ENCODE peak calls at places on chromosomes 12 and 14, in ten cellular contexts. X is endothelial cell of umbilical vein; D is mucosa of gallbladder; F is retina; K is NCI-H2029 treated with DMSO at 0.1 percent for 48 hours; B is H1; Y is stimulated activated naive CD8-positive, alpha-beta T cell treated with anti-CD3 and anti-CD28 coated beads, Interleukin-15, amount 100 ng/mL, for 72 hours; Z is EL; I is stimulated activated CD8-positive, alpha-beta memory T cell treated with anti-CD3 and anti-CD28 coated beads, Interleukin-4, amount 100 ng/mL, for 24 hours; S is Right ventricle myocardium inferior. W is an unnamed sample.

GRCh38 chr14:23434488-23435219 is 806 bp downstream of the MYH7 start:
- DNase-seq in B (no peak), F (no peak), I (no peak), Y (no peak), D (no peak), Z (no peak), S (no peak), K (no peak), X (no peak), W (no peak)

GRCh38 chr14:70692210-70692609 is 50.5 kb downstream of the TTC9 start:
- DNase-seq in X (no peak), S (peak; percentile 74), D (peak; percentile 21), B (no peak), F (no peak), I (no peak), Y (no peak), K (no peak), Z (no peak), W (no peak)

GRCh38 chr14:37697489-37698121 is 102.2 kb downstream of the TTC6 start:
- DNase-seq in X (no peak), S (no peak), B (no peak), D (no peak), F (no peak), I (no peak), Y (no peak), K (no peak), Z (peak; percentile 81), W (peak; percentile 23)

GRCh38 chr14:60092516-60092915 is 793 bp downstream of the PCNX4 start:
- DNase-seq in K (no peak), F (peak; percentile 65), Y (peak; percentile 13), S (no peak), X (no peak), B (no peak), Z (peak; percentile 39), D (no peak), I (no peak), W (no peak)

GRCh38 chr12:179131-179884 is 34.6 kb downstream of the SLC6A12 start:
- DNase-seq in D (no peak), I (no peak), Y (no peak), Z (no peak), K (no peak), S (peak; percentile 61), F (no peak), X (peak; percentile 8), B (no peak), W (no peak)

GRCh38 chr12:79959484-79959883 is 24.6 kb upstream of the PPP1R12A start:
- DNase-seq in F (no peak), D (no peak), X (no peak), S (no peak), I (no peak), K (no peak), Y (no peak), Z (no peak), B (no peak), W (no peak)

GRCh38 chr12:645563-646071 is 17.6 kb downstream of the NINJ2 start:
- DNase-seq in K (no peak), Z (peak; percentile 70), D (peak; percentile 37), B (no peak), Y (no peak), F (peak; percentile 34), S (no peak), I (no peak), X (peak; percentile 81), W (no peak)

GRCh38 chr14:61330511-61330910 is 9.1 kb downstream of the PRKCH start:
- DNase-seq in S (no peak), X (no peak), B (no peak), I (no peak), F (no peak), K (no peak), Y (peak; percentile 69), D (no peak), Z (no peak), W (no peak)

GRCh38 chr12:19456176-19456575 is 16.9 kb downstream of the AEBP2 start:
- DNase-seq in Z (no peak), X (no peak), D (no peak), Y (no peak), S (no peak), I (no peak), F (no peak), B (no peak), K (no peak), W (no peak)

GRCh38 chr14:63361790-63362189 is 43.1 kb upstream of the GPHB5 start:
- DNase-seq in K (no peak), Y (no peak), Z (no peak), F (no peak), I (no peak), X (no peak), B (no peak), D (no peak), S (no peak), W (no peak)

GRCh38 chr14:95840094-95840493 is 36.5 kb upstream of the TUNAR start:
- DNase-seq in K (no peak), Z (no peak), S (no peak), X (no peak), I (no peak), B (no peak), D (no peak), F (no peak), Y (no peak), W (no peak)

GRCh38 chr14:69259531-69260245 is at the start of gene GALNT16:
- DNase-seq in K (no peak), F (peak; percentile 89), I (no peak), S (peak; percentile 79), Z (peak; percentile 44), Y (no peak), B (no peak), X (peak; percentile 22), D (no peak), W (no peak)

GRCh38 chr12:122449317-122449716 is 26.8 kb upstream of the CLIP1 start:
- DNase-seq in D (no peak), B (no peak), K (no peak), Y (no peak), X (peak; percentile 38), Z (peak; percentile 87), I (no peak), S (no peak), F (no peak), W (peak; percentile 34)

GRCh38 chr14:32022938-32023466 is 54.1 kb upstream of the ARHGAP5 start:
- DNase-seq in S (no peak), B (no peak), Z (no peak), I (no peak), K (no peak), D (no peak), X (no peak), F (no peak), Y (no peak), W (no peak)

GRCh38 chr12:27123642-27124041 is 41.3 kb upstream of the C12orf71 start:
- DNase-seq in D (no peak), Y (no peak), B (no peak), I (no peak), F (no peak), Z (peak; percentile 23), K (no peak), S (no peak), X (peak; percentile 14), W (no peak)

GRCh38 chr12:121465921-121466799 is 66.2 kb downstream of the RNF34 start:
- DNase-seq in S (no peak), B (no peak), X (peak; percentile 29), Z (peak; percentile 37), D (no peak), I (peak; percentile 33), F (peak; percentile 50), Y (peak; percentile 38), K (no peak), W (no peak)

GRCh38 chr14:104423224-104423681 is 156.3 kb upstream of the C14orf180 start:
- DNase-seq in Y (no peak), S (no peak), Z (no peak), F (no peak), B (no peak), D (peak; percentile 6), K (no peak), X (no peak), I (no peak), W (no peak)

GRCh38 chr12:57389033-57389432 is 41.8 kb downstream of the R3HDM2 start:
- DNase-seq in Z (peak; percentile 88), X (peak; percentile 72), F (no peak), S (no peak), B (no peak), D (no peak), Y (no peak), K (no peak), I (no peak), W (peak; percentile 67)

GRCh38 chr14:90717916-90718315 is 98.3 kb downstream of the TTC7B start:
- DNase-seq in B (no peak), Z (peak; percentile 32), K (no peak), S (no peak), F (no peak), Y (no peak), X (no peak), I (no peak), D (no peak), W (peak; percentile 12)

GRCh38 chr14:37985826-37986470 is 221.8 kb upstream of the SSTR1 start:
- DNase-seq in Y (peak; percentile 41), Z (peak; percentile 67), X (peak; percentile 67), F (peak; percentile 61), B (no peak), S (no peak), D (peak; percentile 37), I (peak; percentile 11), K (peak; percentile 54), W (no peak)

GRCh38 chr12:43292699-43293098 is 259.3 kb downstream of the ADAMTS20 start:
- DNase-seq in X (peak; percentile 93), I (no peak), B (no peak), D (no peak), F (no peak), S (no peak), Y (no peak), K (no peak), Z (peak; percentile 67), W (no peak)

GRCh38 chr14:28298156-28298555 is 468.4 kb upstream of the FOXG1 start:
- DNase-seq in D (no peak), Z (no peak), F (no peak), I (no peak), X (no peak), K (no peak), S (no peak), B (no peak), Y (no peak), W (no peak)

GRCh38 chr14:91103116-91103515 is 10.8 kb upstream of the DGLUCY start:
- DNase-seq in I (no peak), Y (no peak), K (no peak), B (no peak), X (no peak), D (no peak), Z (no peak), S (no peak), F (no peak), W (no peak)

GRCh38 chr12:110223777-110224378 is 57.2 kb upstream of the ATP2A2 start:
- DNase-seq in K (no peak), B (no peak), X (no peak), S (no peak), Y (no peak), D (no peak), Z (peak; percentile 85), F (no peak), I (no peak), W (no peak)

GRCh38 chr14:100747021-100747586 is 20.4 kb downstream of the DLK1 start:
- DNase-seq in B (no peak), Y (no peak), S (no peak), I (no peak), K (peak; percentile 48), X (no peak), Z (peak; percentile 88), F (no peak), D (no peak), W (peak; percentile 93)

GRCh38 chr12:80593766-80594165 is 113.7 kb upstream of the MYF6 start:
- DNase-seq in Z (peak; percentile 96), S (no peak), D (no peak), B (no peak), X (no peak), F (no peak), I (no peak), K (no peak), Y (no peak), W (peak; percentile 58)

GRCh38 chr12:96094201-96094600 is 58.8 kb upstream of the LTA4H start:
- DNase-seq in S (no peak), I (no peak), Y (no peak), B (peak; percentile 46), K (peak; percentile 64), D (no peak), F (no peak), X (peak; percentile 93), Z (peak; percentile 51), W (no peak)

GRCh38 chr14:34231626-34232025 is 230.4 kb downstream of the SPTSSA start:
- DNase-seq in S (no peak), X (no peak), I (no peak), K (no peak), B (no peak), F (no peak), Z (no peak), D (peak; percentile 64), Y (no peak), W (no peak)

W was measured in GM04503.